ENCODE peak calls at places on chromosomes 5 and 9, in seven cellular contexts. N is NCI-H1417; I is progenitor cell of endocrine pancreas; H is KBM-7; P is adrenal gland; M is activated CD4-positive, alpha-beta T cell treated with anti-CD3 and anti-CD28 coated beads, Interleukin-2, amount 50 U/mL, for 48 hours; X is hypothalamus. B is an unnamed sample.

GRCh38 chr5:149271717-149272558 is at the start of gene AFAP1L1:
- DNase-seq in X (no peak), I (peak; percentile 19), P (peak; percentile 65), M (peak; percentile 18), N (peak; percentile 50), H (peak; percentile 35), B (no peak)

GRCh38 chr5:127959152-127959764 is 124.3 kb upstream of the SLC12A2 start:
- DNase-seq in P (peak; percentile 80), X (no peak), N (peak; percentile 94), I (no peak), M (peak; percentile 6), H (peak; percentile 18), B (no peak)

GRCh38 chr9:127523312-127523851 is 72.1 kb downstream of the LRSAM1 start:
- DNase-seq in P (no peak), I (no peak), N (peak; percentile 37), H (peak; percentile 85), M (peak; percentile 42), X (no peak), B (no peak)

GRCh38 chr5:522899-523657 is 1.2 kb downstream of the SLC9A3 start:
- DNase-seq in H (no peak), I (no peak), X (no peak), M (no peak), P (no peak), N (peak; percentile 93), B (no peak)

GRCh38 chr9:127904518-127904887 is 5.1 kb upstream of the ST6GALNAC6 start:
- DNase-seq in I (no peak), H (peak; percentile 84), X (no peak), P (peak; percentile 47), M (no peak), N (no peak), B (peak; percentile 82)

GRCh38 chr5:170534177-170534576 is 30.4 kb downstream of the KCNIP1 start:
- DNase-seq in P (no peak), N (no peak), M (no peak), X (no peak), H (no peak), I (no peak), B (no peak)

GRCh38 chr9:137305060-137305787 is 3.2 kb upstream of the NRARP start:
- DNase-seq in X (no peak), P (peak; percentile 56), H (no peak), N (peak; percentile 90), M (peak; percentile 78), I (peak; percentile 47), B (no peak)

GRCh38 chr5:103216137-103216536 is 42.4 kb upstream of the MACIR start:
- DNase-seq in P (no peak), H (peak; percentile 50), X (no peak), N (no peak), I (no peak), M (no peak), B (peak; percentile 1)

GRCh38 chr9:136143215-136144001 is 24.7 kb upstream of the TMEM250 start:
- DNase-seq in I (no peak), H (peak; percentile 49), M (no peak), X (no peak), P (no peak), N (peak; percentile 45), B (no peak)

GRCh38 chr5:132445930-132446329 is 44.6 kb downstream of the IRF1 start:
- DNase-seq in I (no peak), N (no peak), P (no peak), M (no peak), H (no peak), X (no peak), B (no peak)

GRCh38 chr5:82244854-82245635 is 33.1 kb downstream of the RPS23 start:
- DNase-seq in N (no peak), M (no peak), I (no peak), H (no peak), X (no peak), P (no peak), B (no peak)

B was measured in GF-D8.